ENCODE peak calls at places on chromosomes 1 and 21, in six cellular contexts. H is astrocyte, M is DND-41, N is IMR-90, R is psoas muscle, P is body of pancreas. B is an unnamed sample. For H3K4me1, the result is how much of the 10 kb centered on the place peaks cover.

GRCh38 chr1:20183876-20184275 is 2.0 kb upstream of the UBXN10 start:
- DNase-seq in H (no peak), M (no peak), P (no peak), N (no peak), R (no peak), B (no peak)

GRCh38 chr1:184759651-184760050 is 5.0 kb upstream of the EDEM3 start:
- DNase-seq in R (no peak), M (no peak), H (no peak), N (no peak), P (no peak), B (no peak)

GRCh38 chr1:13764533-13764932 is 64.5 kb downstream of the PRDM2 start:
- DNase-seq in N (peak), H (peak), R (no peak), P (no peak), M (no peak), B (no peak)

GRCh38 chr1:160637821-160638539 is 8.9 kb downstream of the SLAMF1 start:
- DNase-seq in R (no peak), P (no peak), N (no peak), M (peak), H (no peak), B (no peak)

GRCh38 chr1:88404582-88404981 is 279.5 kb upstream of the PKN2 start:
- DNase-seq in M (no peak), P (no peak), R (no peak), H (no peak), N (no peak), B (no peak)

GRCh38 chr1:46603481-46603857 is 599 bp downstream of the MKNK1 start:
- DNase-seq in N (no peak), M (no peak), P (no peak), H (no peak), R (no peak), B (no peak)

GRCh38 chr1:109783436-109783835 is 19.7 kb upstream of the EPS8L3 start:
- DNase-seq in H (peak), R (no peak), N (peak), M (no peak), P (no peak), B (no peak)

GRCh38 chr1:225355863-225356262 is 72.0 kb downstream of the LBR start:
- DNase-seq in M (no peak), N (no peak), H (no peak), P (no peak), R (no peak), B (no peak)

GRCh38 chr1:241362350-241362749 is 5.3 kb upstream of the RGS7 start:
- DNase-seq in R (no peak), P (no peak), M (no peak), N (no peak), H (no peak), B (no peak)

GRCh38 chr1:24861821-24862727 is 68.0 kb downstream of the RUNX3 start:
- DNase-seq in H (no peak), P (no peak), R (no peak), M (no peak), N (no peak), B (no peak)

GRCh38 chr1:81021134-81021533 is 779.6 kb upstream of the ADGRL2 start:
- DNase-seq in P (no peak), R (no peak), N (peak), M (no peak), H (no peak), B (no peak)

GRCh38 chr1:43570307-43570706 is 39.6 kb downstream of the PTPRF start:
- DNase-seq in M (no peak), H (no peak), P (no peak), R (no peak), N (no peak), B (no peak)

GRCh38 chr1:27556781-27557595 is 47.0 kb downstream of the AHDC1 start:
- DNase-seq in N (peak), H (peak), M (peak), P (peak), R (peak), B (peak)

GRCh38 chr1:205329719-205330118 is 8.2 kb upstream of the NUAK2 start:
- DNase-seq in R (no peak), N (no peak), H (no peak), P (no peak), M (no peak), B (no peak)

GRCh38 chr1:45954401-45954847 is 151.0 kb downstream of the MAST2 start:
- DNase-seq in M (no peak), R (no peak), H (peak), P (peak), N (peak), B (no peak)

GRCh38 chr1:151242442-151242841 is 12.1 kb upstream of the PSMD4 start:
- DNase-seq in H (no peak), P (no peak), M (no peak), N (no peak), R (no peak), B (no peak)

GRCh38 chr1:219265026-219265515 is 91.4 kb downstream of the LYPLAL1 start:
- DNase-seq in P (no peak), N (no peak), M (no peak), R (no peak), H (peak), B (no peak)

GRCh38 chr1:214603819-214604252 is 841 bp downstream of the CENPF start:
- DNase-seq in N (no peak), H (no peak), R (no peak), P (no peak), M (no peak), B (no peak)

GRCh38 chr21:21547368-21547953 is 549.3 kb downstream of the NCAM2 start:
- DNase-seq in N (peak), H (peak), M (no peak), P (no peak), R (no peak), B (no peak)

GRCh38 chr1:86502721-86503430 is 34.1 kb downstream of the CLCA1 start:
- DNase-seq in P (peak), N (no peak), M (no peak), R (no peak), H (no peak), B (no peak)

GRCh38 chr1:157377216-157377821 is 175.0 kb downstream of the FCRL5 start:
- DNase-seq in R (no peak), M (peak), N (peak), H (no peak), P (peak), B (no peak)

DNA sequence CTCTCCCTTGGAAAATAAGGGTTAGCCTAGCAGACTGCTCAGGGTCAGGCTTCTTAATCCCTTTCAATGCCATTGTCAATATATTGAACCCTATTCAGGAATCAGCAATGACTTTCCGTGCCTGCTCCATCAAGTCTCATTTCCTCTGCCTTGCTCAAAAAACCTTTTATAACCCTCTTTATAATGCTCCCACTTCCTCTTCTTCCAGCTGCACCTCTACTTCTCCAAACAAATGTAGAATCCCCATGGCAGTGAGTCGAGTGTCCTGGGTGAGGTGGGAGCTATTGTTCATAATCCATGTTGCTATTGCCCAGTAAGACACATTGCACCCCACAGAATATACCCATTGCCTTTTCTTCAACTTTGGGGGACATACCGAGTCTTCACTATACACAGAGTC is 58.6 kb downstream of the OLIG1 start:
- DNase-seq in H (no peak), M (no peak), R (no peak), N (no peak), P (no peak), B (no peak)
- H3K4me1 ChIP-seq in H (under half), M (under half), R (under half), N (under half), P (under half), B (under half)

GRCh38 chr1:201702936-201703335 is 126.0 kb upstream of the IPO9 start:
- DNase-seq in M (no peak), P (peak), H (no peak), R (no peak), N (peak), B (no peak)

GRCh38 chr1:201705389-201705788 is 123.6 kb upstream of the IPO9 start:
- DNase-seq in P (no peak), M (no peak), H (no peak), R (no peak), N (no peak), B (no peak)

GRCh38 chr1:201704439-201704792 is 124.5 kb upstream of the IPO9 start:
- DNase-seq in M (no peak), P (no peak), N (no peak), R (no peak), H (no peak), B (no peak)

GRCh38 chr1:201701831-201702230 is 127.1 kb upstream of the IPO9 start:
- DNase-seq in P (no peak), N (no peak), M (no peak), R (no peak), H (no peak), B (no peak)

GRCh38 chr1:201703646-201704438 is 125.1 kb upstream of the IPO9 start:
- DNase-seq in M (peak), N (peak), R (peak), H (peak), P (peak), B (peak)
- TF ChIP-seq CTCF in M (peak), N (peak), R (peak), H (peak), P (peak), B (peak)

DNA sequence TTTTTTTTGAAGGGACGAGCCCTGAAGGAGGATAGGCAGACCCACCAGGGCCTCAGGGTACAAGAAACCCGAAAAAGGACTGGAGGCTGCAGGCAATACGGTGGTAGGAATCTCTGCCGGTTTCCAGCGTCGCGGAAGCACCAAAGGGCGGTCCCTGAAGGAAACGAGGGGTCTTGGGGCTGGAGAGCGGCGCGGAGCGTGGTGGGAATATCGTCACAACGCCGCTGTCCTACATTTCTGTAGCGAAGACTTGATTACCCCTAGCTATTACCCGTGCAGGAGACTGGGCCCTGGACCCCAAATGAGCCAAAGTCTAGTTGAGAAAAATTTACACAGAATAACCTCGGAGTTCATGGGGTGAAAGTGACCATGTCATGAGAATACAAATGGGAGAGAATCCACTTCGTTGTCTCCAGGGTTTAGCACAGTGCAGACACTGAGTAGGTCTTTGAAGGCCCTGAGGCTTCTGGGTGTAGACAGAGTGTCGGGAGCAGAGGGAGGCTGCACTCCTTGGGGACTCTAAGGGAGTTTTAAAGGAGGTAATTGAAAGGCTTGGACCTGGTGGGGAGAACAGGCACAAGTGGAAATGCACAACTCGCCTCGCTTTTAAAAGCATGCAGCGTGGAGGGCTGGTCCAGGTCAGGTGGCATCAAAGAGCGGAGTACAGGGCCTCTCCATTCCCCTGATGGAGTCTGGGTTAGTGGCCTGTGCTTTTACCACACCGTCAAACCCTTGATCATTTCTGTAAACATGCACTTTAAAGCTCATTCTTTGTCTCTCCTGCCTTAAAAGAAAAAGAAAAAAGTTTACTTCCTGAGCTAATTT is 1.5 kb downstream of the ATP1A1 start:
- DNase-seq in H (no peak), P (peak), M (peak), N (no peak), R (peak), B (no peak)
- H3K4me1 ChIP-seq in H (half or more), P (half or more), M (under half), N (under half), R (half or more), B (half or more)

DNA sequence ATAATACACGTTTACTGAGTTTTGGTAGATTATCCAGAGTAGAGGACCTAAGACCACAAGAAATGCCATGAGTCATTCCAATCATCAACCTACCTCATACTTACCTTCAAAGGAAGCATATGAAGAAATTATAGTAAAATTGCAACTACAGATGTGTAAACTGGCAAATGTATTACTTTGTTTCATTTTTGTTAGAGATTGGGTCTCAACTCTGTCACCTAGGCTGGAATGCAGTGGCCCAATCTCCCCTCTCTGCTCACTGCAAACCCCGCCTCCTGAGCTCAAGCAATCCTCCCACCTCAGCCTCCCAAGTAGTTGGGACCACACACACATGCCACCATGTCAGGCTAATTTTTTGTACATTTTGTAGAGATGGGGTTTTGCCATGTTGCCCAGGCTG is 5.2 kb downstream of the TMCO1 start:
- DNase-seq in R (no peak), M (no peak), P (no peak), N (no peak), H (no peak), B (no peak)
- TF ChIP-seq CTCF in R (no peak), M (no peak), P (no peak), N (no peak), H (no peak), B (no peak)

GRCh38 chr1:3632716-3633343 is 8.0 kb downstream of the TPRG1L start:
- DNase-seq in M (no peak), P (no peak), R (no peak), N (no peak), H (no peak), B (no peak)
- H3K4me1 ChIP-seq in M (under half), P (under half), R (under half), N (under half), H (under half), B (under half)

B was measured in upper lobe of right lung.